ENCODE peak calls at places on chromosomes 12 and 14, in seven cellular contexts. One of them, this sample, is unnamed.

GRCh38 chr12:112389228-112389627 is 7.0 kb upstream of the HECTD4 start:
- DNase-seq in Ammon's horn: no peak
- DNase-seq in mucosa of descending colon: no peak
- DNase-seq in mesothelial cell of epicardium: no peak
- DNase-seq in NCI-H2081: no peak
- DNase-seq in stimulated activated CD8-positive, alpha-beta memory T cell treated with anti-CD3 and anti-CD28 coated beads, Interleukin-7, amount 100 ng/mL, for 1 hour: no peak
- DNase-seq in uterus: no peak
- DNase-seq in this sample: no peak

GRCh38 chr12:79423560-79423959 is 267.2 kb downstream of the PAWR start:
- DNase-seq in NCI-H2081: no peak
- DNase-seq in stimulated activated CD8-positive, alpha-beta memory T cell treated with anti-CD3 and anti-CD28 coated beads, Interleukin-7, amount 100 ng/mL, for 1 hour: no peak
- DNase-seq in mesothelial cell of epicardium: no peak
- DNase-seq in uterus: no peak
- DNase-seq in mucosa of descending colon: no peak
- DNase-seq in Ammon's horn: no peak
- DNase-seq in this sample: peak

GRCh38 chr12:56153291-56154065 is 1.1 kb downstream of the MYL6B start:
- DNase-seq in Ammon's horn: no peak
- DNase-seq in uterus: no peak
- DNase-seq in NCI-H2081: no peak
- DNase-seq in stimulated activated CD8-positive, alpha-beta memory T cell treated with anti-CD3 and anti-CD28 coated beads, Interleukin-7, amount 100 ng/mL, for 1 hour: no peak
- DNase-seq in mucosa of descending colon: peak
- DNase-seq in mesothelial cell of epicardium: no peak
- DNase-seq in this sample: no peak

GRCh38 chr12:132766380-132767085 is 4.9 kb upstream of the ANKLE2 start:
- DNase-seq in NCI-H2081: no peak
- DNase-seq in mucosa of descending colon: peak
- DNase-seq in mesothelial cell of epicardium: no peak
- DNase-seq in stimulated activated CD8-positive, alpha-beta memory T cell treated with anti-CD3 and anti-CD28 coated beads, Interleukin-7, amount 100 ng/mL, for 1 hour: no peak
- DNase-seq in uterus: no peak
- DNase-seq in Ammon's horn: peak
- DNase-seq in this sample: no peak

GRCh38 chr14:61102549-61103466 is 121.8 kb downstream of the SLC38A6 start:
- DNase-seq in mucosa of descending colon: no peak
- DNase-seq in NCI-H2081: no peak
- DNase-seq in Ammon's horn: no peak
- DNase-seq in stimulated activated CD8-positive, alpha-beta memory T cell treated with anti-CD3 and anti-CD28 coated beads, Interleukin-7, amount 100 ng/mL, for 1 hour: no peak
- DNase-seq in mesothelial cell of epicardium: no peak
- DNase-seq in uterus: no peak
- DNase-seq in this sample: no peak

GRCh38 chr14:62146014-62146413 is 383.8 kb downstream of the SNAPC1 start:
- DNase-seq in stimulated activated CD8-positive, alpha-beta memory T cell treated with anti-CD3 and anti-CD28 coated beads, Interleukin-7, amount 100 ng/mL, for 1 hour: no peak
- DNase-seq in uterus: no peak
- DNase-seq in mesothelial cell of epicardium: no peak
- DNase-seq in Ammon's horn: no peak
- DNase-seq in mucosa of descending colon: no peak
- DNase-seq in NCI-H2081: no peak
- DNase-seq in this sample: no peak

GRCh38 chr14:100372357-100373048 is 49.4 kb downstream of the SLC25A47 start:
- DNase-seq in mesothelial cell of epicardium: no peak
- DNase-seq in stimulated activated CD8-positive, alpha-beta memory T cell treated with anti-CD3 and anti-CD28 coated beads, Interleukin-7, amount 100 ng/mL, for 1 hour: no peak
- DNase-seq in uterus: no peak
- DNase-seq in Ammon's horn: no peak
- DNase-seq in mucosa of descending colon: no peak
- DNase-seq in NCI-H2081: no peak
- DNase-seq in this sample: no peak

GRCh38 chr14:63682727-63683593 is 41.3 kb upstream of the WDR89 start:
- DNase-seq in Ammon's horn: no peak
- DNase-seq in NCI-H2081: no peak
- DNase-seq in uterus: no peak
- DNase-seq in mucosa of descending colon: no peak
- DNase-seq in mesothelial cell of epicardium: no peak
- DNase-seq in stimulated activated CD8-positive, alpha-beta memory T cell treated with anti-CD3 and anti-CD28 coated beads, Interleukin-7, amount 100 ng/mL, for 1 hour: no peak
- DNase-seq in this sample: no peak

GRCh38 chr12:51922762-51923505 is 15.6 kb downstream of the ACVRL1 start:
- DNase-seq in mucosa of descending colon: peak
- DNase-seq in Ammon's horn: peak
- DNase-seq in uterus: peak
- DNase-seq in stimulated activated CD8-positive, alpha-beta memory T cell treated with anti-CD3 and anti-CD28 coated beads, Interleukin-7, amount 100 ng/mL, for 1 hour: no peak
- DNase-seq in NCI-H2081: no peak
- DNase-seq in mesothelial cell of epicardium: no peak
- DNase-seq in this sample: no peak

GRCh38 chr12:54392485-54393349 is 8.2 kb upstream of the ZNF385A start:
- DNase-seq in NCI-H2081: no peak
- DNase-seq in mesothelial cell of epicardium: no peak
- DNase-seq in Ammon's horn: no peak
- DNase-seq in mucosa of descending colon: no peak
- DNase-seq in stimulated activated CD8-positive, alpha-beta memory T cell treated with anti-CD3 and anti-CD28 coated beads, Interleukin-7, amount 100 ng/mL, for 1 hour: no peak
- DNase-seq in uterus: no peak
- DNase-seq in this sample: no peak

GRCh38 chr12:122929812-122930211 is 33.9 kb upstream of the VPS37B start:
- DNase-seq in mucosa of descending colon: no peak
- DNase-seq in uterus: no peak
- DNase-seq in mesothelial cell of epicardium: no peak
- DNase-seq in NCI-H2081: no peak
- DNase-seq in stimulated activated CD8-positive, alpha-beta memory T cell treated with anti-CD3 and anti-CD28 coated beads, Interleukin-7, amount 100 ng/mL, for 1 hour: no peak
- DNase-seq in Ammon's horn: no peak
- DNase-seq in this sample: no peak

GRCh38 chr12:86117711-86118110 is 138.5 kb downstream of the MGAT4C start:
- DNase-seq in stimulated activated CD8-positive, alpha-beta memory T cell treated with anti-CD3 and anti-CD28 coated beads, Interleukin-7, amount 100 ng/mL, for 1 hour: no peak
- DNase-seq in mesothelial cell of epicardium: no peak
- DNase-seq in NCI-H2081: no peak
- DNase-seq in uterus: no peak
- DNase-seq in mucosa of descending colon: no peak
- DNase-seq in Ammon's horn: no peak
- DNase-seq in this sample: no peak

GRCh38 chr12:10448236-10448635 is 4.9 kb downstream of the KLRC1 start:
- DNase-seq in mucosa of descending colon: no peak
- DNase-seq in Ammon's horn: no peak
- DNase-seq in NCI-H2081: no peak
- DNase-seq in stimulated activated CD8-positive, alpha-beta memory T cell treated with anti-CD3 and anti-CD28 coated beads, Interleukin-7, amount 100 ng/mL, for 1 hour: no peak
- DNase-seq in mesothelial cell of epicardium: no peak
- DNase-seq in uterus: no peak
- DNase-seq in this sample: no peak

GRCh38 chr12:131044760-131045381 is 91.2 kb downstream of the ADGRD1 start:
- DNase-seq in NCI-H2081: no peak
- DNase-seq in Ammon's horn: no peak
- DNase-seq in uterus: no peak
- DNase-seq in mesothelial cell of epicardium: no peak
- DNase-seq in stimulated activated CD8-positive, alpha-beta memory T cell treated with anti-CD3 and anti-CD28 coated beads, Interleukin-7, amount 100 ng/mL, for 1 hour: no peak
- DNase-seq in mucosa of descending colon: no peak
- DNase-seq in this sample: no peak

GRCh38 chr12:119247007-119247719 is 68.4 kb downstream of the HSPB8 start:
- DNase-seq in uterus: no peak
- DNase-seq in stimulated activated CD8-positive, alpha-beta memory T cell treated with anti-CD3 and anti-CD28 coated beads, Interleukin-7, amount 100 ng/mL, for 1 hour: no peak
- DNase-seq in mesothelial cell of epicardium: no peak
- DNase-seq in NCI-H2081: no peak
- DNase-seq in Ammon's horn: no peak
- DNase-seq in mucosa of descending colon: no peak
- DNase-seq in this sample: no peak

GRCh38 chr12:71972441-71973074 is 33.9 kb downstream of the TPH2 start:
- DNase-seq in uterus: no peak
- DNase-seq in mesothelial cell of epicardium: no peak
- DNase-seq in mucosa of descending colon: no peak
- DNase-seq in NCI-H2081: no peak
- DNase-seq in stimulated activated CD8-positive, alpha-beta memory T cell treated with anti-CD3 and anti-CD28 coated beads, Interleukin-7, amount 100 ng/mL, for 1 hour: no peak
- DNase-seq in Ammon's horn: no peak
- DNase-seq in this sample: no peak

GRCh38 chr12:116673713-116674112 is 64.2 kb downstream of the SPRING1 start:
- DNase-seq in mesothelial cell of epicardium: no peak
- DNase-seq in mucosa of descending colon: no peak
- DNase-seq in NCI-H2081: no peak
- DNase-seq in stimulated activated CD8-positive, alpha-beta memory T cell treated with anti-CD3 and anti-CD28 coated beads, Interleukin-7, amount 100 ng/mL, for 1 hour: no peak
- DNase-seq in Ammon's horn: no peak
- DNase-seq in uterus: no peak
- DNase-seq in this sample: no peak

GRCh38 chr12:91819132-91819447 is 326.6 kb downstream of the BTG1 start:
- DNase-seq in stimulated activated CD8-positive, alpha-beta memory T cell treated with anti-CD3 and anti-CD28 coated beads, Interleukin-7, amount 100 ng/mL, for 1 hour: no peak
- DNase-seq in mesothelial cell of epicardium: no peak
- DNase-seq in uterus: peak
- DNase-seq in NCI-H2081: no peak
- DNase-seq in Ammon's horn: no peak
- DNase-seq in mucosa of descending colon: no peak
- DNase-seq in this sample: no peak

GRCh38 chr12:14986449-14986848 is 13.6 kb downstream of the PDE6H start:
- DNase-seq in stimulated activated CD8-positive, alpha-beta memory T cell treated with anti-CD3 and anti-CD28 coated beads, Interleukin-7, amount 100 ng/mL, for 1 hour: no peak
- DNase-seq in mesothelial cell of epicardium: no peak
- DNase-seq in mucosa of descending colon: no peak
- DNase-seq in uterus: no peak
- DNase-seq in NCI-H2081: no peak
- DNase-seq in Ammon's horn: no peak
- DNase-seq in this sample: no peak

GRCh38 chr14:91041450-91041849 is 19.0 kb downstream of the RPS6KA5 start:
- DNase-seq in Ammon's horn: no peak
- DNase-seq in NCI-H2081: peak
- DNase-seq in stimulated activated CD8-positive, alpha-beta memory T cell treated with anti-CD3 and anti-CD28 coated beads, Interleukin-7, amount 100 ng/mL, for 1 hour: no peak
- DNase-seq in mesothelial cell of epicardium: no peak
- DNase-seq in uterus: no peak
- DNase-seq in mucosa of descending colon: no peak
- DNase-seq in this sample: no peak

GRCh38 chr14:81172353-81172752 is 48.4 kb downstream of the GTF2A1 start:
- DNase-seq in Ammon's horn: no peak
- DNase-seq in mesothelial cell of epicardium: no peak
- DNase-seq in stimulated activated CD8-positive, alpha-beta memory T cell treated with anti-CD3 and anti-CD28 coated beads, Interleukin-7, amount 100 ng/mL, for 1 hour: no peak
- DNase-seq in uterus: no peak
- DNase-seq in mucosa of descending colon: no peak
- DNase-seq in NCI-H2081: no peak
- DNase-seq in this sample: no peak

GRCh38 chr12:119687344-119687865 is 19.5 kb downstream of the PRKAB1 start:
- DNase-seq in NCI-H2081: no peak
- DNase-seq in mucosa of descending colon: no peak
- DNase-seq in stimulated activated CD8-positive, alpha-beta memory T cell treated with anti-CD3 and anti-CD28 coated beads, Interleukin-7, amount 100 ng/mL, for 1 hour: no peak
- DNase-seq in mesothelial cell of epicardium: no peak
- DNase-seq in uterus: no peak
- DNase-seq in Ammon's horn: no peak
- DNase-seq in this sample: no peak

GRCh38 chr12:64450711-64451486 is 1.0 kb upstream of the TBK1 start:
- DNase-seq in stimulated activated CD8-positive, alpha-beta memory T cell treated with anti-CD3 and anti-CD28 coated beads, Interleukin-7, amount 100 ng/mL, for 1 hour: no peak
- DNase-seq in mesothelial cell of epicardium: no peak
- DNase-seq in mucosa of descending colon: no peak
- DNase-seq in NCI-H2081: no peak
- DNase-seq in uterus: no peak
- DNase-seq in Ammon's horn: peak
- DNase-seq in this sample: no peak

GRCh38 chr14:63632932-63633514 is 8.6 kb downstream of the WDR89 start:
- DNase-seq in stimulated activated CD8-positive, alpha-beta memory T cell treated with anti-CD3 and anti-CD28 coated beads, Interleukin-7, amount 100 ng/mL, for 1 hour: no peak
- DNase-seq in uterus: no peak
- DNase-seq in NCI-H2081: peak
- DNase-seq in mucosa of descending colon: no peak
- DNase-seq in mesothelial cell of epicardium: no peak
- DNase-seq in Ammon's horn: no peak
- DNase-seq in this sample: no peak

GRCh38 chr12:52984136-52984535 is 22.1 kb upstream of the EIF4B start:
- DNase-seq in mucosa of descending colon: no peak
- DNase-seq in uterus: no peak
- DNase-seq in stimulated activated CD8-positive, alpha-beta memory T cell treated with anti-CD3 and anti-CD28 coated beads, Interleukin-7, amount 100 ng/mL, for 1 hour: no peak
- DNase-seq in mesothelial cell of epicardium: no peak
- DNase-seq in Ammon's horn: no peak
- DNase-seq in NCI-H2081: no peak
- DNase-seq in this sample: no peak

GRCh38 chr14:20564501-20564997 is 3.7 kb upstream of the RNASE9 start:
- DNase-seq in uterus: no peak
- DNase-seq in mesothelial cell of epicardium: no peak
- DNase-seq in Ammon's horn: no peak
- DNase-seq in stimulated activated CD8-positive, alpha-beta memory T cell treated with anti-CD3 and anti-CD28 coated beads, Interleukin-7, amount 100 ng/mL, for 1 hour: no peak
- DNase-seq in mucosa of descending colon: no peak
- DNase-seq in NCI-H2081: no peak
- DNase-seq in this sample: no peak

GRCh38 chr12:18644564-18644963 is 93.2 kb downstream of the PLCZ1 start:
- DNase-seq in Ammon's horn: no peak
- DNase-seq in mucosa of descending colon: no peak
- DNase-seq in NCI-H2081: no peak
- DNase-seq in uterus: no peak
- DNase-seq in stimulated activated CD8-positive, alpha-beta memory T cell treated with anti-CD3 and anti-CD28 coated beads, Interleukin-7, amount 100 ng/mL, for 1 hour: no peak
- DNase-seq in mesothelial cell of epicardium: no peak
- DNase-seq in this sample: no peak

GRCh38 chr14:99229654-99230215 is 42.3 kb downstream of the BCL11B start:
- DNase-seq in NCI-H2081: no peak
- DNase-seq in Ammon's horn: no peak
- DNase-seq in stimulated activated CD8-positive, alpha-beta memory T cell treated with anti-CD3 and anti-CD28 coated beads, Interleukin-7, amount 100 ng/mL, for 1 hour: no peak
- DNase-seq in mucosa of descending colon: no peak
- DNase-seq in uterus: no peak
- DNase-seq in mesothelial cell of epicardium: no peak
- DNase-seq in this sample: no peak

GRCh38 chr14:103871596-103872480 is 24.5 kb upstream of the PPP1R13B start:
- DNase-seq in uterus: no peak
- DNase-seq in NCI-H2081: no peak
- DNase-seq in stimulated activated CD8-positive, alpha-beta memory T cell treated with anti-CD3 and anti-CD28 coated beads, Interleukin-7, amount 100 ng/mL, for 1 hour: peak
- DNase-seq in mucosa of descending colon: peak
- DNase-seq in mesothelial cell of epicardium: no peak
- DNase-seq in Ammon's horn: no peak
- DNase-seq in this sample: no peak

This sample was measured in cerebellar nuclear complex.